ENCODE peak calls at places on chromosomes 16 and 17, in five cellular contexts. One of them, this sample, is unnamed.

GRCh38 chr17:49278076-49278475 is 47.5 kb upstream of the PHOSPHO1 start:
- DNase-seq in psoas muscle: no peak
- DNase-seq in prostate gland: no peak
- DNase-seq in lung: no peak
- DNase-seq in fibroblast of the aortic adventitia: no peak
- DNase-seq in this sample: no peak

GRCh38 chr16:69711115-69711740 is 15.1 kb downstream of the NQO1 start:
- DNase-seq in lung: peak
- DNase-seq in fibroblast of the aortic adventitia: peak
- DNase-seq in prostate gland: peak
- DNase-seq in psoas muscle: no peak
- DNase-seq in this sample: no peak

GRCh38 chr16:23148513-23149266 is 562 bp downstream of the USP31 start:
- DNase-seq in lung: peak
- DNase-seq in fibroblast of the aortic adventitia: peak
- DNase-seq in psoas muscle: peak
- DNase-seq in prostate gland: peak
- DNase-seq in this sample: peak

GRCh38 chr17:27504188-27504995 is 48.1 kb downstream of the KSR1 start:
- DNase-seq in fibroblast of the aortic adventitia: no peak
- DNase-seq in psoas muscle: no peak
- DNase-seq in prostate gland: no peak
- DNase-seq in lung: no peak
- DNase-seq in this sample: no peak

GRCh38 chr17:10737168-10737622 is 7.4 kb upstream of the TMEM220 start:
- DNase-seq in fibroblast of the aortic adventitia: peak
- DNase-seq in psoas muscle: peak
- DNase-seq in lung: peak
- DNase-seq in prostate gland: peak
- DNase-seq in this sample: no peak

GRCh38 chr16:23838485-23839142 is 2.8 kb downstream of the PRKCB start:
- DNase-seq in lung: no peak
- DNase-seq in fibroblast of the aortic adventitia: no peak
- DNase-seq in prostate gland: no peak
- DNase-seq in psoas muscle: no peak
- DNase-seq in this sample: no peak

GRCh38 chr17:39097537-39097936 is 53.9 kb downstream of the PLXDC1 start:
- DNase-seq in lung: no peak
- DNase-seq in psoas muscle: no peak
- DNase-seq in prostate gland: no peak
- DNase-seq in fibroblast of the aortic adventitia: no peak
- DNase-seq in this sample: no peak

GRCh38 chr16:28569011-28569410 is 15.3 kb downstream of the SGF29 start:
- DNase-seq in lung: no peak
- DNase-seq in psoas muscle: no peak
- DNase-seq in fibroblast of the aortic adventitia: peak
- DNase-seq in prostate gland: no peak
- DNase-seq in this sample: no peak

GRCh38 chr16:83813818-83814653 is 6.3 kb downstream of the HSBP1 start:
- DNase-seq in psoas muscle: no peak
- DNase-seq in fibroblast of the aortic adventitia: peak
- DNase-seq in prostate gland: no peak
- DNase-seq in lung: no peak
- DNase-seq in this sample: no peak

GRCh38 chr17:16319969-16320368 is 33.3 kb downstream of the CENPV start:
- DNase-seq in lung: no peak
- DNase-seq in prostate gland: no peak
- DNase-seq in fibroblast of the aortic adventitia: no peak
- DNase-seq in psoas muscle: no peak
- DNase-seq in this sample: no peak

GRCh38 chr16:85428168-85428898 is 184.8 kb upstream of the GSE1 start:
- DNase-seq in fibroblast of the aortic adventitia: peak
- DNase-seq in psoas muscle: peak
- DNase-seq in prostate gland: no peak
- DNase-seq in lung: no peak
- DNase-seq in this sample: peak

GRCh38 chr17:73610331-73610911 is 33.8 kb downstream of the SDK2 start:
- DNase-seq in prostate gland: no peak
- DNase-seq in lung: no peak
- DNase-seq in psoas muscle: no peak
- DNase-seq in fibroblast of the aortic adventitia: no peak
- DNase-seq in this sample: no peak

GRCh38 chr17:70473049-70473448 is 303.7 kb downstream of the KCNJ2 start:
- DNase-seq in prostate gland: no peak
- DNase-seq in psoas muscle: no peak
- DNase-seq in lung: no peak
- DNase-seq in fibroblast of the aortic adventitia: no peak
- DNase-seq in this sample: no peak

GRCh38 chr17:73249700-73250099 is 12.0 kb downstream of the CPSF4L start:
- DNase-seq in psoas muscle: no peak
- DNase-seq in prostate gland: no peak
- DNase-seq in fibroblast of the aortic adventitia: no peak
- DNase-seq in lung: no peak
- DNase-seq in this sample: no peak

GRCh38 chr16:66551362-66551761 is 1.0 kb upstream of the CKLF start:
- DNase-seq in lung: no peak
- DNase-seq in psoas muscle: peak
- DNase-seq in fibroblast of the aortic adventitia: no peak
- DNase-seq in prostate gland: no peak
- DNase-seq in this sample: no peak

GRCh38 chr16:72932050-72932449 is 115.9 kb downstream of the ZFHX3 start:
- DNase-seq in prostate gland: no peak
- DNase-seq in fibroblast of the aortic adventitia: no peak
- DNase-seq in lung: no peak
- DNase-seq in psoas muscle: no peak
- DNase-seq in this sample: no peak

GRCh38 chr17:12365805-12366204 is 299.9 kb upstream of the MYOCD start:
- DNase-seq in prostate gland: no peak
- DNase-seq in psoas muscle: no peak
- DNase-seq in fibroblast of the aortic adventitia: no peak
- DNase-seq in lung: no peak
- DNase-seq in this sample: peak

GRCh38 chr17:2723997-2724782 is 12.6 kb upstream of the CLUH start:
- DNase-seq in psoas muscle: peak
- DNase-seq in prostate gland: no peak
- DNase-seq in lung: no peak
- DNase-seq in fibroblast of the aortic adventitia: no peak
- DNase-seq in this sample: no peak

DNA sequence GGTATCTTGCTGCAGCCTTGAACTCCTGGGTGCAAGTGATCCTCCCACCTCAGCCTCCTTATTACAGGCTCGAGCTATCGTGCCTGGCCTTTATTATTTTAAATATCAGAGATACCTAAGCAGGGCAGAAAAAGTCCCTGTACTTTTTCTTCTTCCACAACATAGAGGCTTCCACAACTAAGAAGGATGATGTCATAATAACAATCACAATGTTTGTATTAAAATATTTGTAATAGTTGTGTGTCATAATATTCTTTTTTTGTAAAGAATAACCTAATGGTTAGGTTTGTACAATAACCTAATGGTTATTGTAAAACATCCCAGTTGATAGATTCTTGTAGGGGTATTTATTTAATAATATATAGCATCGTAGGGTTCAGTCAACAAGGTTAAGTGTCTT is 26.7 kb upstream of the DUSP14 start:
- DNase-seq in lung: no peak
- DNase-seq in prostate gland: no peak
- DNase-seq in fibroblast of the aortic adventitia: no peak
- DNase-seq in psoas muscle: no peak
- DNase-seq in this sample: no peak
- H3K4me3 ChIP-seq in lung: no peak
- H3K4me3 ChIP-seq in prostate gland: no peak
- H3K4me3 ChIP-seq in fibroblast of the aortic adventitia: no peak
- H3K4me3 ChIP-seq in psoas muscle: no peak
- H3K4me3 ChIP-seq in this sample: no peak

GRCh38 chr16:88382491-88383400 is at the start of gene ZNF469:
- DNase-seq in lung: no peak
- DNase-seq in prostate gland: no peak
- DNase-seq in psoas muscle: peak
- DNase-seq in fibroblast of the aortic adventitia: peak
- DNase-seq in this sample: peak
- H3K4me3 ChIP-seq in lung: no peak
- H3K4me3 ChIP-seq in prostate gland: peak
- H3K4me3 ChIP-seq in psoas muscle: peak
- H3K4me3 ChIP-seq in fibroblast of the aortic adventitia: peak
- H3K4me3 ChIP-seq in this sample: peak

GRCh38 chr17:7383742-7384488 is 3.0 kb downstream of the TNK1 start:
- DNase-seq in prostate gland: no peak
- DNase-seq in lung: no peak
- DNase-seq in fibroblast of the aortic adventitia: no peak
- DNase-seq in psoas muscle: peak
- DNase-seq in this sample: peak
- H3K4me3 ChIP-seq in prostate gland: peak
- H3K4me3 ChIP-seq in lung: peak
- H3K4me3 ChIP-seq in fibroblast of the aortic adventitia: peak
- H3K4me3 ChIP-seq in psoas muscle: peak
- H3K4me3 ChIP-seq in this sample: no peak

DNA sequence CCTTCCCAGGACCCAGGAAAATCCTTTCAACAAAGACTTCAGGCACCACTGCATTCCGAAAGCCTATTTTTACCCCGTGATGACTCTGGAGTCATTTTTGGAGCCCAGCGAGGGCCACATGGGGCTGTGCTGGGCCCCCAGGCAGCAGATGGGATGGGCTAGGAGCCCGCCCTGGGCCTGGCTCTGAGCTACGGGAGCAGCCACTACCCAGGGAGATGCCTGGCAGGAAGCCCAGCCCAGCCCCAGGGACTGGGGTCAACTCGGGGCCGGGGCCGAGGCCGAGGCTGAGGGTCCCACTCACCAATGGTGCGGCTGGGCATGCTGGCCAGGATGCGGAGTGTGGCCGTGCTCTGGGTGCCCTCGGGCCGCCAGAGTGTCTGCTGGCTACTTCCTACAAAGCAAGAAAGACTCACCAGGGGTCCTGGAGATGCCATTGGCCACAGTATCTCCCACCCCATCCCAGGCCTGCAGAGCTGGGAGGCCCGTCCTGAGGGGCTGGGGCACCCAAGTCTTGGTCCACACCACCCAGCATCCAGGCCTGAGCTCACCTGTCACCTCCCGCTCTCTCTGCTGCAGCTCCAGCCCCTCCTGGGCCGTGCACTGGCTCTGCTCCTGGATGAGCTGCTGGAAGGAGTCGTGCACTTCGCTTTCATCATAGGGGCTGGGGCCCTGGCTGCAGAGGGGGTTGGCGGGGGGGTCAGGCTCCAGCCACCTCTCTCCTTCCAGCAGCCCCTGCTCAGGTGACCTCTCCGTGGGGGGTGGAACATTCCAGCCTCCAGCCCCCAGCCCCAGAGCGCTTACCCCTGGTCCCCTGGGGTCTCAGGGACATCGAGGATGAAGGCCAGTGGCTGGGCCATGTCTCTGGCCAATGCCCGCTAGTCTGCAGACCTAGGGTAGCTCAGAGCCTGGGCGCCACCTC is 2.3 kb downstream of the TMC6 start:
- DNase-seq in lung: no peak
- DNase-seq in prostate gland: no peak
- DNase-seq in fibroblast of the aortic adventitia: no peak
- DNase-seq in psoas muscle: no peak
- DNase-seq in this sample: peak
- H3K4me3 ChIP-seq in lung: no peak
- H3K4me3 ChIP-seq in prostate gland: no peak
- H3K4me3 ChIP-seq in fibroblast of the aortic adventitia: no peak
- H3K4me3 ChIP-seq in psoas muscle: peak
- H3K4me3 ChIP-seq in this sample: no peak

GRCh38 chr17:79833110-79833450 is 6.2 kb downstream of the CBX4 start:
- DNase-seq in prostate gland: no peak
- DNase-seq in lung: no peak
- DNase-seq in psoas muscle: no peak
- DNase-seq in fibroblast of the aortic adventitia: no peak
- DNase-seq in this sample: no peak

GRCh38 chr17:79834575-79835469 is 4.4 kb downstream of the CBX4 start:
- DNase-seq in lung: no peak
- DNase-seq in psoas muscle: peak
- DNase-seq in prostate gland: no peak
- DNase-seq in fibroblast of the aortic adventitia: no peak
- DNase-seq in this sample: no peak

GRCh38 chr17:79832211-79833109 is 6.8 kb downstream of the CBX4 start:
- DNase-seq in fibroblast of the aortic adventitia: no peak
- DNase-seq in lung: no peak
- DNase-seq in psoas muscle: no peak
- DNase-seq in prostate gland: no peak
- DNase-seq in this sample: peak

GRCh38 chr17:79835470-79835899 is 3.8 kb downstream of the CBX4 start:
- DNase-seq in prostate gland: no peak
- DNase-seq in psoas muscle: no peak
- DNase-seq in fibroblast of the aortic adventitia: no peak
- DNase-seq in lung: no peak
- DNase-seq in this sample: no peak

GRCh38 chr17:79833744-79834574 is 5.3 kb downstream of the CBX4 start:
- DNase-seq in lung: no peak
- DNase-seq in prostate gland: no peak
- DNase-seq in psoas muscle: no peak
- DNase-seq in fibroblast of the aortic adventitia: no peak
- DNase-seq in this sample: no peak
- H3K4me3 ChIP-seq in lung: no peak
- H3K4me3 ChIP-seq in prostate gland: no peak
- H3K4me3 ChIP-seq in psoas muscle: no peak
- H3K4me3 ChIP-seq in fibroblast of the aortic adventitia: no peak
- H3K4me3 ChIP-seq in this sample: no peak

GRCh38 chr16:81424761-81425160 is 19.8 kb upstream of the CMIP start:
- DNase-seq in prostate gland: no peak
- DNase-seq in psoas muscle: no peak
- DNase-seq in fibroblast of the aortic adventitia: no peak
- DNase-seq in lung: no peak
- DNase-seq in this sample: no peak

GRCh38 chr16:81431554-81432353 is 12.9 kb upstream of the CMIP start:
- DNase-seq in lung: no peak
- DNase-seq in prostate gland: no peak
- DNase-seq in fibroblast of the aortic adventitia: peak
- DNase-seq in psoas muscle: no peak
- DNase-seq in this sample: peak

GRCh38 chr16:81432899-81433560 is 11.6 kb upstream of the CMIP start:
- DNase-seq in prostate gland: no peak
- DNase-seq in psoas muscle: no peak
- DNase-seq in lung: no peak
- DNase-seq in fibroblast of the aortic adventitia: no peak
- DNase-seq in this sample: no peak

GRCh38 chr16:81427245-81427644 is 17.4 kb upstream of the CMIP start:
- DNase-seq in prostate gland: no peak
- DNase-seq in lung: no peak
- DNase-seq in psoas muscle: no peak
- DNase-seq in fibroblast of the aortic adventitia: no peak
- DNase-seq in this sample: no peak

DNA sequence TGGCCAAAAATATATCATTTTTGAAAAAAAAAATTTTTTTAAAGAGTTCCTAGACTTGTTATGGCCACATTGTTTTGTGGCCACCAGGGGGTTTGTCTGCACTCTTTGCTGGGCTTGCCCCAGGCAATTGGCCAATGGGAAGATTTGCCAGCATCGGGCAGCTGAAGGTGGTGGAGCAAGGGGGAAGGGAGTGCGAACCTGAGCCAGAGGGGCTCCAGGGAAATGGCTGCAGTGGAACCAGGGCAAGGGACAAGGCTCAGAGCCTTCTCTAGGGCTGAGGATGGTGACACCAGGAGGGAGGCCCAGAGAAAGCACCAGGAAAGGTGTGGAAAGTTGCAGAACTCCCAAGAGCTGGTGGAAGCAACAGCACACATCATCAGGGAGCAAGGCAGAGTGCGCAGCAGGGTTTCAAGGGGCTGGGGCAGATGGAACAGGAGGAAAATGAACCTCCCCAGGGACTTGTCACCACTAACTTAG is 15.5 kb upstream of the CMIP start:
- DNase-seq in lung: no peak
- DNase-seq in fibroblast of the aortic adventitia: peak
- DNase-seq in psoas muscle: no peak
- DNase-seq in prostate gland: no peak
- DNase-seq in this sample: no peak
- H3K4me3 ChIP-seq in lung: no peak
- H3K4me3 ChIP-seq in fibroblast of the aortic adventitia: no peak
- H3K4me3 ChIP-seq in psoas muscle: no peak
- H3K4me3 ChIP-seq in prostate gland: no peak
- H3K4me3 ChIP-seq in this sample: no peak

GRCh38 chr17:9409026-9409425 is 166.6 kb downstream of the STX8 start:
- DNase-seq in prostate gland: peak
- DNase-seq in psoas muscle: no peak
- DNase-seq in lung: no peak
- DNase-seq in fibroblast of the aortic adventitia: no peak
- DNase-seq in this sample: no peak
- H3K4me3 ChIP-seq in prostate gland: no peak
- H3K4me3 ChIP-seq in psoas muscle: no peak
- H3K4me3 ChIP-seq in lung: no peak
- H3K4me3 ChIP-seq in fibroblast of the aortic adventitia: no peak
- H3K4me3 ChIP-seq in this sample: no peak